ENCODE peak calls at places on chromosomes 11 and 22, in nine cellular contexts. R, X, K, N, A, Z, J, L and H are unnamed samples.

GRCh38 chr22:29917052-29917902 is 34.3 kb downstream of the MTMR3 start:
- DNase-seq in L (no peak), Z (no peak), K (no peak), X (no peak), J (no peak), N (no peak), R (peak; percentile 58), A (no peak), H (no peak)

GRCh38 chr11:22079133-22079847 is 113.6 kb upstream of the ANO5 start:
- DNase-seq in K (no peak), R (no peak), N (no peak), J (no peak), A (no peak), X (no peak), L (no peak), Z (peak; percentile 98), H (no peak)

GRCh38 chr11:119671048-119671447 is 58.0 kb downstream of the NECTIN1 start:
- DNase-seq in Z (no peak), X (no peak), L (peak; percentile 65), R (peak; percentile 72), K (no peak), J (no peak), A (no peak), N (no peak), H (no peak)

GRCh38 chr22:41022470-41023298 is 69.7 kb upstream of the EP300 start:
- DNase-seq in K (peak; percentile 94), L (peak; percentile 83), N (peak; percentile 92), R (peak; percentile 83), J (peak; percentile 72), Z (no peak), X (peak; percentile 84), A (peak; percentile 66), H (peak; percentile 98)

GRCh38 chr11:27912916-27913315 is 195.0 kb downstream of the KIF18A start:
- DNase-seq in J (no peak), Z (no peak), R (peak; percentile 83), L (no peak), K (no peak), X (no peak), N (peak; percentile 82), A (no peak), H (no peak)

GRCh38 chr11:9972917-9973504 is 309.1 kb downstream of the SWAP70 start:
- DNase-seq in A (peak; percentile 27), L (peak; percentile 49), N (peak; percentile 65), X (peak; percentile 49), K (no peak), R (peak; percentile 70), Z (peak; percentile 13), J (no peak), H (no peak)

GRCh38 chr11:133934599-133935550 is 21.9 kb downstream of the IGSF9B start:
- DNase-seq in R (peak; percentile 52), X (no peak), N (peak; percentile 54), K (no peak), A (peak; percentile 15), L (peak; percentile 84), Z (no peak), J (no peak), H (no peak)

GRCh38 chr11:123188508-123189165 is 6.4 kb downstream of the CLMP start:
- DNase-seq in K (no peak), J (no peak), R (peak; percentile 80), A (no peak), Z (peak; percentile 16), N (peak; percentile 95), X (no peak), L (peak; percentile 38), H (no peak)

GRCh38 chr11:7657306-7658025 is 15.8 kb downstream of the CYB5R2 start:
- DNase-seq in Z (peak; percentile 22), K (no peak), N (peak; percentile 59), X (peak; percentile 38), A (peak; percentile 21), J (no peak), R (peak; percentile 77), L (peak; percentile 60), H (no peak)

GRCh38 chr11:119673389-119674336 is 55.3 kb downstream of the NECTIN1 start:
- DNase-seq in Z (no peak), X (peak; percentile 51), A (no peak), R (no peak), L (no peak), J (no peak), N (no peak), K (peak; percentile 65), H (no peak)

GRCh38 chr11:69892986-69893555 is 73.9 kb upstream of the FGF3 start:
- DNase-seq in Z (no peak), L (no peak), J (no peak), A (no peak), K (no peak), R (no peak), X (no peak), N (no peak), H (peak; percentile 53)

GRCh38 chr22:49431559-49431958 is 396.1 kb downstream of the BRD1 start:
- DNase-seq in L (no peak), J (no peak), N (no peak), R (no peak), Z (no peak), X (no peak), K (no peak), A (no peak), H (no peak)

GRCh38 chr11:132028380-132029240 is 658.2 kb downstream of the NTM start:
- DNase-seq in X (peak; percentile 21), A (peak; percentile 24), R (peak; percentile 76), N (peak; percentile 65), K (no peak), Z (no peak), J (no peak), L (no peak), H (no peak)

GRCh38 chr11:27305751-27306150 is 57.3 kb downstream of the CCDC34 start:
- DNase-seq in K (no peak), A (no peak), J (no peak), X (no peak), L (no peak), Z (no peak), N (no peak), R (no peak), H (no peak)